ENCODE peak calls at places on chromosomes 6 and 20, in five cellular contexts. One of them, this sample, is unnamed.

GRCh38 chr6:1336246-1336843 is 24.4 kb downstream of the FOXQ1 start:
- DNase-seq in T1000: no peak
- DNase-seq in tibial nerve: no peak
- DNase-seq in nucleus accumbens: no peak
- DNase-seq in ecto neural progenitor cell: no peak
- DNase-seq in this sample: no peak

GRCh38 chr6:156718647-156719394 is 58.4 kb upstream of the ARID1B start:
- DNase-seq in T1000: peak
- DNase-seq in ecto neural progenitor cell: no peak
- DNase-seq in nucleus accumbens: peak
- DNase-seq in tibial nerve: no peak
- DNase-seq in this sample: no peak

GRCh38 chr6:35312076-35312762 is 14.6 kb downstream of the DEF6 start:
- DNase-seq in tibial nerve: no peak
- DNase-seq in nucleus accumbens: no peak
- DNase-seq in ecto neural progenitor cell: peak
- DNase-seq in T1000: no peak
- DNase-seq in this sample: no peak

GRCh38 chr20:53786071-53786444 is 192.4 kb upstream of the ZNF217 start:
- DNase-seq in T1000: no peak
- DNase-seq in ecto neural progenitor cell: no peak
- DNase-seq in tibial nerve: no peak
- DNase-seq in nucleus accumbens: no peak
- DNase-seq in this sample: no peak

GRCh38 chr6:163249651-163250101 is 164.8 kb upstream of the QKI start:
- DNase-seq in tibial nerve: no peak
- DNase-seq in nucleus accumbens: peak
- DNase-seq in T1000: no peak
- DNase-seq in ecto neural progenitor cell: no peak
- DNase-seq in this sample: no peak

GRCh38 chr6:110671447-110671846 is 143.8 kb downstream of the CDK19 start:
- DNase-seq in ecto neural progenitor cell: no peak
- DNase-seq in T1000: no peak
- DNase-seq in nucleus accumbens: no peak
- DNase-seq in tibial nerve: no peak
- DNase-seq in this sample: no peak

GRCh38 chr20:50144362-50144761 is 9.2 kb downstream of the PEDS1 start:
- DNase-seq in T1000: peak
- DNase-seq in nucleus accumbens: no peak
- DNase-seq in ecto neural progenitor cell: no peak
- DNase-seq in tibial nerve: peak
- DNase-seq in this sample: no peak

GRCh38 chr6:2663123-2663522 is 87.6 kb downstream of the MYLK4 start:
- DNase-seq in tibial nerve: no peak
- DNase-seq in T1000: no peak
- DNase-seq in nucleus accumbens: no peak
- DNase-seq in ecto neural progenitor cell: no peak
- DNase-seq in this sample: no peak

GRCh38 chr6:79158856-79159516 is 75.5 kb downstream of the HMGN3 start:
- DNase-seq in nucleus accumbens: no peak
- DNase-seq in tibial nerve: no peak
- DNase-seq in T1000: no peak
- DNase-seq in ecto neural progenitor cell: no peak
- DNase-seq in this sample: no peak

GRCh38 chr6:133017581-133017980 is 203.2 kb downstream of the RPS12 start:
- DNase-seq in T1000: no peak
- DNase-seq in tibial nerve: no peak
- DNase-seq in ecto neural progenitor cell: no peak
- DNase-seq in nucleus accumbens: no peak
- DNase-seq in this sample: no peak

GRCh38 chr20:38334016-38334415 is 12.3 kb upstream of the LBP start:
- DNase-seq in nucleus accumbens: no peak
- DNase-seq in ecto neural progenitor cell: no peak
- DNase-seq in tibial nerve: no peak
- DNase-seq in T1000: no peak
- DNase-seq in this sample: no peak

GRCh38 chr20:60125521-60125920 is 167.3 kb downstream of the CDH26 start:
- DNase-seq in T1000: no peak
- DNase-seq in nucleus accumbens: no peak
- DNase-seq in ecto neural progenitor cell: no peak
- DNase-seq in tibial nerve: no peak
- DNase-seq in this sample: no peak

GRCh38 chr6:170443151-170443662 is 109.9 kb downstream of the PSMB1 start:
- DNase-seq in T1000: no peak
- DNase-seq in nucleus accumbens: no peak
- DNase-seq in ecto neural progenitor cell: peak
- DNase-seq in tibial nerve: no peak
- DNase-seq in this sample: no peak

GRCh38 chr6:168196385-168196860 is 117.4 kb upstream of the FRMD1 start:
- DNase-seq in nucleus accumbens: no peak
- DNase-seq in tibial nerve: no peak
- DNase-seq in T1000: no peak
- DNase-seq in ecto neural progenitor cell: peak
- DNase-seq in this sample: no peak

GRCh38 chr6:158666637-158667359 is 16.9 kb downstream of the SYTL3 start:
- DNase-seq in tibial nerve: no peak
- DNase-seq in T1000: no peak
- DNase-seq in ecto neural progenitor cell: no peak
- DNase-seq in nucleus accumbens: no peak
- DNase-seq in this sample: no peak

GRCh38 chr6:125363010-125363359 is 61.2 kb upstream of the HDDC2 start:
- DNase-seq in ecto neural progenitor cell: no peak
- DNase-seq in T1000: no peak
- DNase-seq in nucleus accumbens: no peak
- DNase-seq in tibial nerve: no peak
- DNase-seq in this sample: no peak